ENCODE peak calls at places on chromosomes 13 and 19, in seven cellular contexts. J is A549, W is erythroblast, K is K562, Y is uterus, D is tibial nerve, O is lower leg skin. Z is an unnamed sample.

GRCh38 chr13:113493315-113493951 is 2.9 kb upstream of the DCUN1D2 start:
- DNase-seq in K (peak; percentile 66), O (no peak), Y (no peak), D (no peak), W (peak; percentile 70), J (peak; percentile 87), Z (no peak)

GRCh38 chr19:42113641-42114348 is 18.5 kb downstream of the POU2F2 start:
- DNase-seq in O (no peak), Y (no peak), W (no peak), K (no peak), D (no peak), J (peak; percentile 88), Z (no peak)

GRCh38 chr19:16702123-16702522 is 17.5 kb upstream of the NWD1 start:
- DNase-seq in K (peak; percentile 16), D (peak; percentile 43), J (no peak), Y (no peak), O (no peak), W (no peak), Z (peak; percentile 74)

GRCh38 chr13:76019421-76020044 is 383.4 kb downstream of the LMO7 start:
- DNase-seq in J (peak; percentile 18), W (peak; percentile 56), Y (no peak), D (no peak), O (no peak), K (peak; percentile 13), Z (no peak)

GRCh38 chr13:44004881-44005280 is 125.2 kb downstream of the LACC1 start:
- DNase-seq in W (no peak), Y (no peak), O (no peak), J (no peak), K (no peak), D (no peak), Z (no peak)

GRCh38 chr13:105611424-105611823 is 924.0 kb downstream of the EFNB2 start:
- DNase-seq in O (no peak), Y (no peak), W (no peak), K (no peak), D (no peak), J (no peak), Z (no peak)

GRCh38 chr19:11970174-11970573 is 5.3 kb downstream of the ZNF763 start:
- DNase-seq in O (no peak), D (no peak), K (no peak), W (no peak), J (no peak), Y (no peak), Z (no peak)

GRCh38 chr13:29504691-29505090 is 90.8 kb downstream of the SLC7A1 start:
- DNase-seq in W (no peak), D (no peak), J (no peak), O (no peak), Y (no peak), K (no peak), Z (no peak)

GRCh38 chr19:35120898-35121297 is 5.3 kb downstream of the FXYD3 start:
- DNase-seq in J (no peak), O (no peak), Y (no peak), D (no peak), W (no peak), K (no peak), Z (no peak)

GRCh38 chr13:113882266-113882627 is 18.4 kb upstream of the GAS6 start:
- DNase-seq in D (peak; percentile 54), J (no peak), W (no peak), O (no peak), K (no peak), Y (no peak), Z (peak; percentile 40)

GRCh38 chr13:112510002-112510780 is 77.8 kb downstream of the TUBGCP3 start:
- DNase-seq in W (peak; percentile 53), D (no peak), O (no peak), K (peak; percentile 29), J (peak; percentile 72), Y (no peak), Z (no peak)

DNA sequence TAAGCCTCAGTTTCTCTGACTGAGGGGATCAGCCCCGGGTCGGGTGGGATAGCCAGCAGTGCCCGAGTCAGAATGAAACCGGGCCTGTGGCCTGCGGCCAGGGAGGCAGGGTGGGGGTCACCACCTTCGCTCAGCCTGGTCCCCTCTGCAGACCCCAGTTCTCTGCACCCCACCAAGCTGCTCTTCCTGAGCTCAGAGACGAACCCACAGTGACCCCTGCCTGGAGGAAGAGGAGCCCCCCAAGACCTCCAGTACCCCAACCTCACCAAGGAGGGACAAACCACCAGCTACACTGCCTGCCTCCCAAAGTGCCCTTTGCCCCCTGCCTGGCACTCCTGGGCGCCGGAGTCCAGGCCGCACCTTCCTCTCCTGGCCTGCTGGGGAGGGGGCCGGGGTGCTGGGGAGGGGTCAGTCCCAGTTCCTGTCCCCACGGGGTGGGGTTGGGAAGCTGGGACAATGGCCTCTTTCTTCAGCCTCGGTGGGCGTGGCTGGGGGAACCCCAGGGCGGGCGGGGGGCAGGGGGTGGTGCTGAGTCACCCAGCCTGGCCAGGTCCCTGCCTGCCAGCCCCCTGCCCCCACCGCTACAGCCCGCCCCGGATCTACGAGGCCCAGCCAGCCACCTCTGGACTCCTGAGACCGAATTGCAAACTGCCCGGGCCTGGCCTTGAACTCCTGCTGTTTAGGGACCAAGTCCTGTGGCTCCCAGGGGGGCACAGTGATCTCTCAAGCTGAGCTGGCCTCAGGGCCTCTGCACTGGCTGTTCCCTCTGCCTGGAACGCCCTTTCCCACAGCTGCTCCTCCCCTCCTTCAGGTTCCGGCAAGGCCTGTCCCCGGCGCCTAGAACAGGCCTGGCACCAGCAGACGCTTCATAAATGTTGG is 14.3 kb downstream of the ZBTB7A start:
- DNase-seq in O (peak; percentile 91), Y (peak; percentile 47), J (peak; percentile 76), W (no peak), K (no peak), D (no peak), Z (peak; percentile 36)
- TF ChIP-seq POLR2A in O (no peak), Y (no peak), J (no peak), W (no peak), K (no peak), D (no peak), Z (no peak)

GRCh38 chr19:45177817-45178261 is at the start of gene TRAPPC6A:
- DNase-seq in J (peak; percentile 74), D (no peak), O (no peak), W (peak; percentile 79), Y (no peak), K (no peak), Z (no peak)

GRCh38 chr19:45179848-45180370 is 1.3 kb downstream of the BLOC1S3 start:
- DNase-seq in K (no peak), O (no peak), D (no peak), W (peak; percentile 30), J (no peak), Y (no peak), Z (no peak)

GRCh38 chr19:45178262-45179062 is at the start of gene BLOC1S3:
- DNase-seq in Y (peak; percentile 100), K (peak; percentile 100), W (peak; percentile 100), D (peak; percentile 100), O (peak; percentile 100), J (peak; percentile 100), Z (peak; percentile 100)

GRCh38 chr19:45175663-45176345 is 2.2 kb downstream of the TRAPPC6A start:
- DNase-seq in O (no peak), J (no peak), K (no peak), Y (no peak), W (no peak), D (no peak), Z (no peak)

DNA sequence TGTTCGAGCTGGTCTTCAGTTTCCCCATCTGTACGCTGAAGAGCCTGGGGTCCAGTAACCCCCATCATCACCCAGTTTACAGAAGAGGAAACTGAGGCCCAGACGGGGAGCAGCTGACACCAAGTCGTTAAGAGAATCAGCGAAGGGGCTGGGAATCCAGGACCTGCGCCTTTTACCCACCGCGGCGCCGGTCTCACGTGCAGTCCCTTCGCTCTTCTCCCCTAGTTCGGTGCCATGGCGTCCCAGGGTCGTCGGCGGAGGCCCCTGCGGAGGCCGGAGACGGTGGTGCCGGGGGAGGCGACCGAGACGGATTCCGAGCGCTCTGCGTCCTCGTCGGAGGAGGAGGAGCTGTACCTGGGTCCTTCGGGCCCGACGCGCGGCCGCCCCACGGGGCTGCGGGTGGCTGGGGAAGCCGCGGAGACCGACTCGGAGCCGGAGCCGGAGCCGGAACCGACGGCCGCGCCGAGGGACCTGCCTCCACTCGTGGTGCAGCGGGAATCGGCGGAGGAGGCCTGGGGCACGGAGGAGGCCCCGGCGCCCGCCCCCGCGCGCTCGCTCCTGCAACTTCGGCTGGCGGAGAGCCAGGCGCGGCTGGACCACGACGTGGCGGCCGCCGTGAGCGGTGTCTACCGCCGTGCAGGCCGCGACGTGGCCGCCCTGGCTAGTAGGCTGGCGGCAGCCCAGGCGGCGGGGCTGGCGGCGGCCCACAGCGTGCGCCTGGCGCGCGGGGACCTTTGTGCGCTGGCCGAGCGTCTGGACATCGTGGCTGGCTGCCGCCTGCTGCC is 671 bp downstream of the BLOC1S3 start:
- DNase-seq in D (no peak), J (no peak), K (peak; percentile 84), W (peak; percentile 71), O (peak; percentile 89), Y (peak; percentile 38), Z (no peak)
- TF ChIP-seq POLR2A in D (no peak), J (no peak), K (no peak), W (no peak), O (no peak), Y (no peak), Z (no peak)

GRCh38 chr13:27251166-27252088 is at the start of gene RPL21:
- DNase-seq in O (peak; percentile 99), D (peak; percentile 90), Y (peak; percentile 95), J (peak; percentile 97), K (peak; percentile 95), W (peak; percentile 98), Z (peak; percentile 96)
- TF ChIP-seq POLR2A in O (no peak), D (peak; percentile 49), Y (peak; percentile 83), J (peak; percentile 51), K (peak; percentile 93), W (peak; percentile 97), Z (peak; percentile 89)

DNA sequence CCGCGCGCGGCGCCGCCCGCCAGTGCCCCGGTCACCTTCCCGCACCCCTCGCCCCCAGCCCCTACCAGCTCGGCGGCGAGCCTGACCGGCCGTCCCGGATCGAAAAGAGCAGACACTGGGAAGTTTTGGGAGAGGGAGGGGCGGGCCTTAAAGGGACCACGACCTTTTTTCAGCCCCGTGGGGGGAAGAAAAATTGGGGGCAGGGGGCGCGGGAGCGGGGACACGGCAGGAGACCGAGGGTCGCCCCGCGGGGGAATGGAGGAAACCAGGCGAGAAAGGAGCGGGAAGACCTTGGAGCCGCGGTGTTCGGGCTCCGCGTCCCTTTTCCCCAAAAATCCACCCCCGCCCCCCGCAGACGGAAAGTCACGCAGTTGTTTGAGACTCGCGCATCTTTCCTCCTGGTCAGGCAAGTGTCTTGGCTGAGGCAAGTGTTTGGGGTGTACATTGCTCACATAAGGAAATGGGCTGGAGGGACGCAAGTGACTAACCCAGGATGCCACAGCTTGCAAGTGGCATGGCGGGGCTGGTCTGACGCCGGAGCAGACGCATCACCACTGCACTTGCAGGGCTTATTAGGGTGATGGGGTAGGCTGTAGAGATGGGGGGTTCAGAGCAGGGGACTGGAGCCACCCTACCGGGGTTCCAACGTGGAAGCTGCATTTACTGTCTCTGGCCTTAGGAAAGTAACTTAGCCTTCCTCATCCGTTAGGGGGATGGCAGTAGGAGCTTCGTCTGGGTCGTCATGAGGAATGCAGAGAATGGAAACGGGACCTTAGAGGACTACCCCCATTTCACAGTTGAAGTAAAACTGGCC is 2.7 kb upstream of the HNRNPL start:
- DNase-seq in W (peak; percentile 72), J (peak; percentile 89), Y (peak; percentile 70), O (peak; percentile 94), K (peak; percentile 67), D (peak; percentile 46), Z (no peak)
- TF ChIP-seq POLR2A in W (peak; percentile 56), J (peak; percentile 89), Y (no peak), O (no peak), K (peak; percentile 50), D (no peak), Z (no peak)

Z was measured in gastrocnemius medialis.